ENCODE peak calls at places on chromosomes 12 and 14, in ten cellular contexts. S is AG09309; N is activated CD4-positive, alpha-beta T cell treated with anti-CD3 and anti-CD28 coated beads, Interleukin-2, amount 10 ng/mL, durations not matched to agents 24 days and 14 days; H is HFFc6; E is neural progenitor cell; Z is tibial artery; F is stimulated activated CD8-positive, alpha-beta memory T cell treated with anti-CD3 and anti-CD28 coated beads, Interleukin-15, amount 100 ng/mL, for 24 hours; G is A172; X is progenitor cell of endocrine pancreas; O is ELF-1. L is an unnamed sample.

GRCh38 chr14:105065280-105066228 is at the start of gene GPR132:
- DNase-seq in Z (peak; percentile 71), E (no peak), G (peak; percentile 54), F (no peak), H (no peak), O (no peak), N (peak; percentile 97), S (no peak), X (no peak), L (peak; percentile 80)

GRCh38 chr12:92439397-92439779 is 263.4 kb upstream of the PLEKHG7 start:
- DNase-seq in G (peak; percentile 49), F (no peak), O (no peak), E (no peak), N (no peak), S (peak; percentile 48), Z (no peak), X (no peak), H (peak; percentile 27), L (no peak)

GRCh38 chr12:88361493-88361892 is 218.8 kb downstream of the KITLG start:
- DNase-seq in S (no peak), N (no peak), F (no peak), Z (no peak), O (no peak), H (peak; percentile 11), X (no peak), G (no peak), E (no peak), L (no peak)

GRCh38 chr12:30835216-30835615 is 80.5 kb upstream of the CAPRIN2 start:
- DNase-seq in O (no peak), E (no peak), S (no peak), N (no peak), X (no peak), F (no peak), G (no peak), H (no peak), Z (no peak), L (no peak)

GRCh38 chr14:68346540-68347232 is 446.2 kb downstream of the ZFP36L1 start:
- DNase-seq in E (no peak), F (no peak), N (no peak), O (no peak), H (no peak), G (no peak), X (no peak), S (no peak), Z (no peak), L (no peak)

GRCh38 chr12:130155416-130156073 is 6.7 kb upstream of the FZD10 start:
- DNase-seq in E (no peak), X (no peak), O (no peak), H (no peak), F (no peak), G (no peak), S (no peak), N (no peak), Z (peak; percentile 37), L (no peak)

GRCh38 chr12:66228462-66228861 is 39.4 kb downstream of the IRAK3 start:
- DNase-seq in S (no peak), Z (no peak), O (no peak), G (no peak), E (no peak), H (no peak), N (no peak), X (no peak), F (no peak), L (no peak)

GRCh38 chr12:13358391-13358905 is 161.9 kb downstream of the EMP1 start:
- DNase-seq in O (no peak), E (no peak), X (no peak), S (no peak), N (no peak), Z (no peak), F (no peak), H (no peak), G (no peak), L (no peak)

GRCh38 chr14:97414718-97415098 is 617.5 kb downstream of the VRK1 start:
- DNase-seq in E (no peak), G (no peak), H (no peak), O (no peak), X (no peak), S (no peak), F (no peak), N (no peak), Z (no peak), L (no peak)

GRCh38 chr14:55832122-55832911 is 252.3 kb downstream of the KTN1 start:
- DNase-seq in S (no peak), O (no peak), X (no peak), H (no peak), Z (no peak), F (no peak), G (no peak), E (no peak), N (no peak), L (no peak)

GRCh38 chr12:49899286-49899843 is 4.3 kb downstream of the FAIM2 start:
- DNase-seq in O (no peak), S (no peak), Z (no peak), G (no peak), F (no peak), N (no peak), H (no peak), E (no peak), X (no peak), L (no peak)

GRCh38 chr12:66693901-66694513 is 15.1 kb upstream of the GRIP1 start:
- DNase-seq in Z (no peak), N (peak; percentile 78), E (peak; percentile 80), G (peak; percentile 44), X (no peak), F (no peak), O (peak; percentile 10), S (peak; percentile 43), H (peak; percentile 55), L (peak; percentile 4)

GRCh38 chr12:9334026-9334692 is 126.0 kb upstream of the PZP start:
- DNase-seq in H (no peak), G (no peak), N (no peak), O (no peak), S (peak; percentile 23), Z (no peak), E (no peak), X (no peak), F (no peak), L (no peak)

GRCh38 chr12:39440781-39441180 is 2.1 kb downstream of the KIF21A start:
- DNase-seq in G (no peak), O (peak; percentile 9), Z (no peak), N (no peak), S (no peak), H (no peak), X (no peak), E (peak; percentile 21), F (no peak), L (no peak)

GRCh38 chr12:89040146-89040964 is 311.9 kb downstream of the DUSP6 start:
- DNase-seq in F (peak; percentile 35), E (no peak), O (no peak), X (no peak), N (peak; percentile 94), S (peak; percentile 67), H (peak; percentile 15), Z (no peak), G (peak; percentile 23), L (peak; percentile 20)

GRCh38 chr12:50248406-50248805 is 34.9 kb downstream of the LIMA1 start:
- DNase-seq in Z (no peak), X (no peak), O (no peak), N (no peak), S (no peak), E (no peak), H (no peak), F (no peak), G (no peak), L (no peak)

GRCh38 chr12:39935839-39936238 is 170.0 kb downstream of the SLC2A13 start:
- DNase-seq in S (no peak), E (no peak), G (no peak), F (no peak), H (no peak), O (no peak), N (no peak), Z (no peak), X (no peak), L (no peak)

GRCh38 chr14:90819734-90820393 is 3.6 kb upstream of the TTC7B start:
- DNase-seq in O (peak; percentile 59), E (no peak), H (no peak), Z (no peak), G (no peak), N (no peak), F (no peak), S (no peak), X (no peak), L (no peak)

GRCh38 chr12:66692170-66692569 is 13.3 kb upstream of the GRIP1 start:
- DNase-seq in N (no peak), E (no peak), F (no peak), S (no peak), H (no peak), O (no peak), G (no peak), X (no peak), Z (no peak), L (no peak)

GRCh38 chr12:106205208-106206069 is 42.4 kb downstream of the CKAP4 start:
- DNase-seq in Z (no peak), S (no peak), N (no peak), X (no peak), H (peak; percentile 8), G (peak; percentile 25), F (no peak), E (peak; percentile 24), O (peak; percentile 36), L (no peak)

GRCh38 chr12:124397399-124397679 is 102.4 kb downstream of the RFLNA start:
- DNase-seq in N (no peak), H (no peak), G (no peak), E (no peak), O (no peak), S (no peak), Z (no peak), X (no peak), F (no peak), L (no peak)

GRCh38 chr12:25761356-25761755 is 197.1 kb upstream of the RASSF8 start:
- DNase-seq in F (no peak), X (no peak), N (no peak), H (no peak), G (no peak), E (no peak), S (no peak), Z (no peak), O (no peak), L (no peak)